ENCODE peak calls at places on chromosomes 13 and 19, in seven cellular contexts. One of them, this sample, is unnamed.

GRCh38 chr13:34246511-34246910 is 428.6 kb downstream of the RFC3 start:
- DNase-seq in A673: no peak
- DNase-seq in GM12878: no peak
- DNase-seq in Panc1: peak
- DNase-seq in cardiac muscle cell: no peak
- DNase-seq in H9: no peak
- DNase-seq in epithelial cell of esophagus: peak
- DNase-seq in this sample: peak

GRCh38 chr13:86567119-86567518 is 767.9 kb upstream of the SLITRK6 start:
- DNase-seq in A673: no peak
- DNase-seq in GM12878: no peak
- DNase-seq in Panc1: no peak
- DNase-seq in cardiac muscle cell: peak
- DNase-seq in H9: peak
- DNase-seq in epithelial cell of esophagus: no peak
- DNase-seq in this sample: no peak

GRCh38 chr19:17076539-17076919 is 952 bp downstream of the MYO9B start:
- DNase-seq in A673: no peak
- DNase-seq in GM12878: no peak
- DNase-seq in Panc1: no peak
- DNase-seq in cardiac muscle cell: no peak
- DNase-seq in H9: no peak
- DNase-seq in epithelial cell of esophagus: peak
- DNase-seq in this sample: peak

GRCh38 chr13:111317042-111317550 is 3.3 kb upstream of the TEX29 start:
- DNase-seq in A673: no peak
- DNase-seq in GM12878: no peak
- DNase-seq in Panc1: no peak
- DNase-seq in cardiac muscle cell: no peak
- DNase-seq in H9: no peak
- DNase-seq in epithelial cell of esophagus: no peak
- DNase-seq in this sample: no peak

GRCh38 chr13:50838031-50838430 is 5.5 kb downstream of the DLEU7 start:
- DNase-seq in A673: no peak
- DNase-seq in GM12878: no peak
- DNase-seq in Panc1: no peak
- DNase-seq in cardiac muscle cell: no peak
- DNase-seq in H9: no peak
- DNase-seq in epithelial cell of esophagus: no peak
- DNase-seq in this sample: no peak

GRCh38 chr19:11288349-11288748 is 7.6 kb upstream of the TSPAN16 start:
- DNase-seq in A673: no peak
- DNase-seq in GM12878: no peak
- DNase-seq in Panc1: no peak
- DNase-seq in cardiac muscle cell: no peak
- DNase-seq in H9: no peak
- DNase-seq in epithelial cell of esophagus: peak
- DNase-seq in this sample: peak

GRCh38 chr19:16584825-16585801 is 12.9 kb upstream of the SLC35E1 start:
- DNase-seq in A673: no peak
- DNase-seq in GM12878: no peak
- DNase-seq in Panc1: no peak
- DNase-seq in cardiac muscle cell: no peak
- DNase-seq in H9: no peak
- DNase-seq in epithelial cell of esophagus: no peak
- DNase-seq in this sample: no peak

GRCh38 chr19:7480975-7481265 is 7.9 kb downstream of the PEX11G start:
- DNase-seq in A673: no peak
- DNase-seq in GM12878: no peak
- DNase-seq in Panc1: no peak
- DNase-seq in cardiac muscle cell: no peak
- DNase-seq in H9: no peak
- DNase-seq in epithelial cell of esophagus: no peak
- DNase-seq in this sample: no peak

GRCh38 chr19:10764340-10764894 is 46.5 kb downstream of the DNM2 start:
- DNase-seq in A673: no peak
- DNase-seq in GM12878: no peak
- DNase-seq in Panc1: no peak
- DNase-seq in cardiac muscle cell: peak
- DNase-seq in H9: no peak
- DNase-seq in epithelial cell of esophagus: no peak
- DNase-seq in this sample: no peak

GRCh38 chr13:26132756-26133155 is 80.9 kb upstream of the SHISA2 start:
- DNase-seq in A673: peak
- DNase-seq in GM12878: no peak
- DNase-seq in Panc1: no peak
- DNase-seq in cardiac muscle cell: no peak
- DNase-seq in H9: no peak
- DNase-seq in epithelial cell of esophagus: no peak
- DNase-seq in this sample: peak

GRCh38 chr19:42219812-42220750 is at the start of gene ZNF526:
- DNase-seq in A673: peak
- DNase-seq in GM12878: peak
- DNase-seq in Panc1: peak
- DNase-seq in cardiac muscle cell: peak
- DNase-seq in H9: peak
- DNase-seq in epithelial cell of esophagus: peak
- DNase-seq in this sample: peak
- TF ChIP-seq CTCF in A673: peak
- TF ChIP-seq CTCF in GM12878: no peak
- TF ChIP-seq CTCF in Panc1: no peak
- TF ChIP-seq CTCF in cardiac muscle cell: no peak
- TF ChIP-seq CTCF in H9: peak
- TF ChIP-seq CTCF in epithelial cell of esophagus: no peak
- TF ChIP-seq CTCF in this sample: no peak

DNA sequence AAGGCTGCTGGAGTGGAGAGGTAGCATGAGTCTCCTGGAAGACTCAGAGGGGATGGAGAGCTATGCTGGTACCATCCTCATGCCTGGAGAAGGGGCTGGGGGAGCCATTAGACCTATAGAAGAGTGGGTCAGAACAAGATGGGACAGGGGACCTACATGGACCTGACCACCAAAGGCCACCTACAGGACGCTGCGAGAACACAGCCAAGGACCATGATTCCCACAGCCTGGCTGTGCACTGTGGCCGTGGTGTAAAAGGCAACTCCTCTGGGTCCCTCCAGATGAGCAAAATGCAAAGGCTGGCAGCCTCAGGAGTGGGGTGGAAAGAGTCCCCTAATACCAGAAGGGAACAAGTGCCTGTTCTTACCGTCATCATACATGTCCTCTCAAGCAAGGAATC is 216.2 kb downstream of the SLC7A1 start:
- DNase-seq in A673: no peak
- DNase-seq in GM12878: no peak
- DNase-seq in Panc1: no peak
- DNase-seq in cardiac muscle cell: no peak
- DNase-seq in H9: no peak
- DNase-seq in epithelial cell of esophagus: no peak
- DNase-seq in this sample: no peak
- TF ChIP-seq CTCF in A673: no peak
- TF ChIP-seq CTCF in GM12878: no peak
- TF ChIP-seq CTCF in Panc1: no peak
- TF ChIP-seq CTCF in cardiac muscle cell: no peak
- TF ChIP-seq CTCF in H9: peak
- TF ChIP-seq CTCF in epithelial cell of esophagus: no peak
- TF ChIP-seq CTCF in this sample: no peak

GRCh38 chr13:105202384-105202783 is 1333.1 kb downstream of the EFNB2 start:
- DNase-seq in A673: peak
- DNase-seq in GM12878: no peak
- DNase-seq in Panc1: no peak
- DNase-seq in cardiac muscle cell: peak
- DNase-seq in H9: no peak
- DNase-seq in epithelial cell of esophagus: peak
- DNase-seq in this sample: peak
- TF ChIP-seq CTCF in A673: peak
- TF ChIP-seq CTCF in GM12878: peak
- TF ChIP-seq CTCF in Panc1: no peak
- TF ChIP-seq CTCF in cardiac muscle cell: peak
- TF ChIP-seq CTCF in H9: peak
- TF ChIP-seq CTCF in epithelial cell of esophagus: peak
- TF ChIP-seq CTCF in this sample: peak

GRCh38 chr19:3672575-3672948 is 27.7 kb downstream of the PIP5K1C start:
- DNase-seq in A673: no peak
- DNase-seq in GM12878: no peak
- DNase-seq in Panc1: no peak
- DNase-seq in cardiac muscle cell: no peak
- DNase-seq in H9: no peak
- DNase-seq in epithelial cell of esophagus: no peak
- DNase-seq in this sample: no peak

GRCh38 chr19:3670258-3670795 is 29.9 kb downstream of the PIP5K1C start:
- DNase-seq in A673: peak
- DNase-seq in GM12878: no peak
- DNase-seq in Panc1: no peak
- DNase-seq in cardiac muscle cell: no peak
- DNase-seq in H9: no peak
- DNase-seq in epithelial cell of esophagus: no peak
- DNase-seq in this sample: no peak

GRCh38 chr19:3672993-3673392 is 27.3 kb downstream of the PIP5K1C start:
- DNase-seq in A673: no peak
- DNase-seq in GM12878: no peak
- DNase-seq in Panc1: no peak
- DNase-seq in cardiac muscle cell: no peak
- DNase-seq in H9: no peak
- DNase-seq in epithelial cell of esophagus: no peak
- DNase-seq in this sample: no peak

GRCh38 chr19:3670796-3671679 is 29.2 kb downstream of the PIP5K1C start:
- DNase-seq in A673: no peak
- DNase-seq in GM12878: no peak
- DNase-seq in Panc1: no peak
- DNase-seq in cardiac muscle cell: no peak
- DNase-seq in H9: no peak
- DNase-seq in epithelial cell of esophagus: no peak
- DNase-seq in this sample: no peak

GRCh38 chr19:3671680-3672574 is 28.3 kb downstream of the PIP5K1C start:
- DNase-seq in A673: no peak
- DNase-seq in GM12878: no peak
- DNase-seq in Panc1: no peak
- DNase-seq in cardiac muscle cell: no peak
- DNase-seq in H9: no peak
- DNase-seq in epithelial cell of esophagus: no peak
- DNase-seq in this sample: no peak
- TF ChIP-seq CTCF in A673: peak
- TF ChIP-seq CTCF in GM12878: no peak
- TF ChIP-seq CTCF in Panc1: no peak
- TF ChIP-seq CTCF in cardiac muscle cell: no peak
- TF ChIP-seq CTCF in H9: no peak
- TF ChIP-seq CTCF in epithelial cell of esophagus: no peak
- TF ChIP-seq CTCF in this sample: no peak

GRCh38 chr19:788821-789472 is 8.3 kb upstream of the PTBP1 start:
- DNase-seq in A673: no peak
- DNase-seq in GM12878: no peak
- DNase-seq in Panc1: no peak
- DNase-seq in cardiac muscle cell: no peak
- DNase-seq in H9: peak
- DNase-seq in epithelial cell of esophagus: peak
- DNase-seq in this sample: no peak
- TF ChIP-seq CTCF in A673: no peak
- TF ChIP-seq CTCF in GM12878: no peak
- TF ChIP-seq CTCF in Panc1: no peak
- TF ChIP-seq CTCF in cardiac muscle cell: no peak
- TF ChIP-seq CTCF in H9: no peak
- TF ChIP-seq CTCF in epithelial cell of esophagus: no peak
- TF ChIP-seq CTCF in this sample: no peak

DNA sequence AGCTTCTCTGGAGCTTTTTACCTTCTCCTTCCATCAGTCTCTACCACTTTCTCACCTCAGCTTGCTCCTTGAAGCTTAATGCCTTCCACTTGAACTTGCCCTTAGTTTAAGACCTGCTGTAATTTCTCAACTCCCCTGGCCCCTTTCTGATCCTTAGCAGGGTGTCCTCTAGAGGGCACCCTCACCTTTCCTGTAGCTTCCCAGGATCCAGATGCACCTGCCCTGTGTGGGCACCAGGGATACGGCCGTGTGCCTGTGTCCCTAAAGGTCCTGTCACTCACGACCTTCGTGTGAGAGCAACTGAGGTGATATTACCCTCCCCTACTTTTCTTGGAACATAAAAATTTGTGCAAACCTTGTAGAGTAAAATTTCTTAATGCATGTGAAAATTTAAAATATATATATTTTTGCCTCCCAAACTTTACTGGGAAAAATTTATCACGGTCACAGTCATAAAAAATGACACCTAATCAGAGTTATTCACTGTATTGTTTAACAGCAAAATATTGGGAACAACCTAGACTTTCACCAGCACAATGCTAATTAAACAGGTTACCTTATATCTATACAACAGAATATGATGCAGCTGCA is 46.4 kb downstream of the PSG3 start:
- DNase-seq in A673: peak
- DNase-seq in GM12878: no peak
- DNase-seq in Panc1: no peak
- DNase-seq in cardiac muscle cell: no peak
- DNase-seq in H9: no peak
- DNase-seq in epithelial cell of esophagus: peak
- DNase-seq in this sample: peak
- TF ChIP-seq CTCF in A673: peak
- TF ChIP-seq CTCF in GM12878: peak
- TF ChIP-seq CTCF in Panc1: peak
- TF ChIP-seq CTCF in cardiac muscle cell: peak
- TF ChIP-seq CTCF in H9: peak
- TF ChIP-seq CTCF in epithelial cell of esophagus: peak
- TF ChIP-seq CTCF in this sample: peak

GRCh38 chr19:18596752-18597157 is 8.2 kb downstream of the REX1BD start:
- DNase-seq in A673: no peak
- DNase-seq in GM12878: no peak
- DNase-seq in Panc1: no peak
- DNase-seq in cardiac muscle cell: peak
- DNase-seq in H9: peak
- DNase-seq in epithelial cell of esophagus: no peak
- DNase-seq in this sample: peak
- TF ChIP-seq CTCF in A673: no peak
- TF ChIP-seq CTCF in GM12878: no peak
- TF ChIP-seq CTCF in Panc1: no peak
- TF ChIP-seq CTCF in cardiac muscle cell: no peak
- TF ChIP-seq CTCF in H9: no peak
- TF ChIP-seq CTCF in epithelial cell of esophagus: no peak
- TF ChIP-seq CTCF in this sample: no peak

This sample was measured in MCF 10A.